ENCODE peak calls at places on chromosomes 3 and 15, in four cellular contexts. C, Z, N and J are unnamed samples.

GRCh38 chr3:85161544-85161943 is 202.8 kb downstream of the CADM2 start:
- DNase-seq in C (no peak), Z (peak; percentile 77), N (peak; percentile 20), J (no peak)

GRCh38 chr15:43948691-43949325 is 122.0 kb downstream of the WDR76 start:
- DNase-seq in Z (no peak), N (no peak), C (no peak), J (no peak)

GRCh38 chr3:182793663-182794454 is 555 bp downstream of the ATP11B start:
- DNase-seq in C (no peak), N (peak; percentile 3), Z (peak; percentile 33), J (peak; percentile 81)

GRCh38 chr3:172355836-172356235 is 92.4 kb downstream of the GHSR start:
- DNase-seq in Z (peak; percentile 28), C (no peak), N (no peak), J (no peak)

GRCh38 chr15:76206325-76206976 is 104.8 kb downstream of the ETFA start:
- DNase-seq in C (no peak), Z (peak; percentile 40), N (no peak), J (no peak)

GRCh38 chr3:62433396-62433795 is 60.0 kb upstream of the FEZF2 start:
- DNase-seq in N (no peak), C (no peak), Z (no peak), J (no peak)

GRCh38 chr15:28912422-28912821 is 26.6 kb downstream of the APBA2 start:
- DNase-seq in Z (no peak), N (no peak), C (no peak), J (peak; percentile 47)

GRCh38 chr3:14118400-14119165 is 6.1 kb downstream of the CHCHD4 start:
- DNase-seq in C (no peak), N (peak; percentile 93), Z (peak; percentile 26), J (peak; percentile 3)

GRCh38 chr3:183489455-183490210 is 61.2 kb upstream of the MCF2L2 start:
- DNase-seq in N (no peak), C (no peak), Z (no peak), J (no peak)

GRCh38 chr15:81327526-81327925 is 3.6 kb upstream of the STARD5 start:
- DNase-seq in C (no peak), N (no peak), Z (no peak), J (no peak)

GRCh38 chr3:32626650-32627049 is 56.0 kb upstream of the DYNC1LI1 start:
- DNase-seq in N (no peak), Z (no peak), C (no peak), J (no peak)

GRCh38 chr3:31014317-31015040 is 120.0 kb upstream of the GADL1 start:
- DNase-seq in C (no peak), Z (no peak), N (no peak), J (no peak)

GRCh38 chr15:92000709-92001108 is 147.2 kb downstream of the SLCO3A1 start:
- DNase-seq in Z (no peak), C (no peak), N (no peak), J (no peak)

GRCh38 chr3:186456636-186457265 is 87.4 kb downstream of the CRYGS start:
- DNase-seq in C (no peak), N (no peak), Z (no peak), J (no peak)

GRCh38 chr3:144032531-144033234 is 61.1 kb downstream of the DIPK2A start:
- DNase-seq in N (no peak), C (no peak), Z (no peak), J (no peak)

GRCh38 chr3:18423401-18424212 is 1.5 kb downstream of the SATB1 start:
- DNase-seq in C (no peak), N (no peak), Z (peak; percentile 23), J (peak; percentile 27)

GRCh38 chr3:85567074-85567676 is 608.4 kb downstream of the CADM2 start:
- DNase-seq in N (peak; percentile 38), C (no peak), Z (peak; percentile 59), J (peak; percentile 41)

GRCh38 chr3:183817639-183818038 is 7.7 kb downstream of the MAP6D1 start:
- DNase-seq in Z (no peak), C (no peak), N (no peak), J (no peak)

GRCh38 chr15:71708741-71709140 is 101.6 kb upstream of the NR2E3 start:
- DNase-seq in C (no peak), N (no peak), Z (no peak), J (no peak)

GRCh38 chr3:107598926-107599754 is 76.4 kb downstream of the BBX start:
- DNase-seq in N (peak; percentile 65), C (peak; percentile 36), Z (peak; percentile 54), J (peak; percentile 10)

GRCh38 chr3:130354430-130354829 is 9.0 kb downstream of the COL6A5 start:
- DNase-seq in N (no peak), Z (no peak), C (no peak), J (peak; percentile 44)
- TF ChIP-seq RNF2 in N (no peak), Z (no peak), C (no peak), J (no peak)

DNA sequence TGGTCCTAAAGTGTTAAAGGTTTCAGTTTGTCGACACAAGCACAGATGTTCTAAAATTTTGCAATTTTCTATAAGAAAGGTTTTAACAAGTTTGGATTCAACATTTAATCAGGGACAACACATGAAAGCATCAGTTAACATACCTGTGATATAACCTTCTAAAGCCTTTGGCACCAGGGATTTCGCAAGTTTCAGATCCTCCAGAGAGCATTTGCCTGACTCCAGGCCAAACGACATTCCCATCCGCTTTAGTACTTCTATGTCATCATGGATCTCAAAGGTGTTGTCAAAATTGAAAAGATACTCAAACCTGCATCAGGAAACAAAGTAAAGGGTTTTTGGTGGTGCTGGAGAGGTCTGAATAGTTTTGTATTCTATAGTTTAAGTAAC is 83.1 kb downstream of the ATP1B3 start:
- DNase-seq in N (peak; percentile 15), Z (no peak), C (no peak), J (no peak)
- TF ChIP-seq RNF2 in N (no peak), Z (no peak), C (no peak), J (no peak)

DNA sequence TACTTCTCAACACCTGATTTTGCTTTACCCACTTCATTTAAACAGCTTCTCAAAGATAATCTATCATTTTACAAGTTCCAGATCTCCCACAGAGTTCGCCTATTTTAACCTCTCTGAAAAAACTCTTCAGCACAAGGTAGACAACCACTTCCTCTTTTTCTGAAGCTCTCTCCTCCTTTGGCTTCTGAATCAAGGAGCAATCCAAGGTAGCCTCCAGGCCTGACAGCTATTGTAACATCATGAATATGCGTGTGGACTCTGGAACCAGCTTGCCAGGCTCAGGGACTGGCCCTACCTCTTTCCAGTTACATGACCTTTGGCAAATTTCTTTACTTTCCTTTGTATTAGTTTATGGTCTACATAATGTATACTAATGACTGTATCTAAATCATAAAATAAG is 405.9 kb upstream of the ZNF385D start:
- DNase-seq in Z (no peak), N (no peak), C (no peak), J (no peak)
- TF ChIP-seq RNF2 in Z (no peak), N (no peak), C (no peak), J (no peak)

DNA sequence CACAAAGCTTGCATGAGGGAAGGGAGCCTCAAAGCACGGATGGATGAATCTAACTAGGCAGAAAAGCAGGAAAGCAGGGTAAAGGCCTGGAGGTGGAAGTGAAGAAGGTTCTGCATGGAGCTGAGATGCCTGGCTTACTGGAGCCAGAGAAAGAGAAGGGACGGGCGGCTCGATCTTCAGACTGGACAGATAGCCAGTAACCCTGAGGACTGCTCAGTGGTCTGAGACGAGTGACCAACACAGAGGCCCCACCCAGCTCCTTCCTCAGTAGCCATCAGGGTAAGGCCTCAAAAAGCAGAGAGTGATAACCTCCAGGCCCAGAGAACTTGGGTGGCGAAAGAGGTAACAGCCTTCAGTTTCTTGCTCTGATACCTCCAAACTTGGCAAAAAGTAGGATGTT is 6.4 kb downstream of the CLN6 start:
- DNase-seq in N (no peak), Z (no peak), C (no peak), J (no peak)
- TF ChIP-seq RNF2 in N (no peak), Z (no peak), C (no peak), J (no peak)

GRCh38 chr3:23805228-23805880 is 401 bp upstream of the UBE2E1 start:
- DNase-seq in C (no peak), N (peak; percentile 9), Z (no peak), J (peak; percentile 71)

GRCh38 chr3:23807161-23808015 is 1.6 kb downstream of the UBE2E1 start:
- DNase-seq in C (no peak), Z (no peak), N (no peak), J (no peak)

GRCh38 chr3:23806322-23807160 is 786 bp downstream of the UBE2E1 start:
- DNase-seq in C (no peak), N (no peak), Z (no peak), J (peak; percentile 72)

GRCh38 chr3:23804441-23805227 is 1.1 kb upstream of the UBE2E1 start:
- DNase-seq in C (no peak), Z (no peak), N (no peak), J (no peak)

DNA sequence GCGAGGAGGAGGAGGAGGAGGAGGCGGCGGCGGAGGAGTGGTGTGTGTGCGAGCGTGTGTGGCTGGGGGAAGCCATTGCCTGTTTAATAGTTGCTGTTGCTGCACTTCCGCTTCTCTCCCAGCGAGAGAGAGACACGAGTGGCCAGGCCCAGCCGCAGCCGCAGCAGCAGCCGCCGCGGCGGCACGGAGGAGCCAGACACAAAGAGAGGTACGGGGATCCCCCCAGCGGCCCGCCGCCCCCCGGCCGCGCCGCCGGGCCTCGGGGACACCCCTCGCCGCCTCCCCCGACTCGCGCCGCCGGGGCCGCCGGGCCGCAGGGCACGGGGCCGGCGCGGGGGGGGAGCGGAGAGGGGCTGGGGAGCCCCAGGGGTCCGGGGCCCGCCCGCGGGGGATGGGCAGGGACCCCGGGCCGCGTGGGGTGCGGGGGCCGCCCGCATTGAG is at the start of gene UBE2E1:
- DNase-seq in C (no peak), N (peak; percentile 38), Z (peak; percentile 72), J (peak; percentile 79)
- TF ChIP-seq RNF2 in C (no peak), N (no peak), Z (no peak), J (no peak)

DNA sequence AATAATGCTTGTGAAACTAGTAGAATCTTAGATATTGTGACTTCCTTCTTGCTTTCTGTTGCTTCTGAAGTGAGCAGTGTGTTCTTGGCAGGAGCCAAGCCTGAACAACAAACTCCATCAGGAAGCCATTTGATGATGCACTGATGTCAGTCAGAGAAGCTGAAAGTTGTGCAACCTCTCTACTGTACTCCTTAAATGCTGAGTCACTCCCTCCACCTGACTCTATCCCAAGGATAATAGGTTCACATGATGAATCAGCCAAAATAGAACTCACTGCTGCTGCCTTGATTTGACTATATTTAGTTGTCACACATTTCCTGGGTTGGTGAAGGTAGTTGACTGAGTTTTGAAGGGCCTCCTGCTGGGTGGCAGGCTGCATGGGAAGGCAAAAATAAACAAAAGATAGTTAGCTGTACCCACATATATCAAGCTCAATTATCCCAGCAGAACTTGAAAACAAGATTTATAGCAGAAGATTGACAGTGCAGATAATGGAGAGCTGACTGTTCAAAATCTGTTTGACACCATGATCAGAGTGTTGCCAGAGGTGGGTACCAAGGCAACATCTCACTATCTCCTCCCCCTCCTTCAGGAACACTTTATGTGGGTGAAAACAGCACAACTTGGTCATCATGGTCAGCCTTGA is 328.4 kb upstream of the DPH6 start:
- DNase-seq in C (no peak), N (no peak), Z (peak; percentile 75), J (peak; percentile 7)
- TF ChIP-seq RNF2 in C (no peak), N (no peak), Z (no peak), J (no peak)

GRCh38 chr3:192901435-192901834 is 16.2 kb downstream of the MB21D2 start:
- DNase-seq in Z (peak; percentile 60), N (no peak), C (no peak), J (no peak)
- TF ChIP-seq RNF2 in Z (no peak), N (no peak), C (no peak), J (no peak)